ENCODE peak calls at places on chromosomes 2 and 18, in six cellular contexts. V is fibroblast of lung, U is neural progenitor cell, K is K562, D is IMR-90, I is GM23248. E is an unnamed sample.

GRCh38 chr2:11397513-11397912 is 53.1 kb upstream of the ROCK2 start:
- DNase-seq in V (no peak), U (no peak), K (no peak), D (no peak), I (peak), E (peak)

GRCh38 chr2:119261498-119262225 is 38.0 kb downstream of the STEAP3 start:
- DNase-seq in V (peak), U (no peak), K (no peak), D (no peak), I (no peak), E (no peak)

GRCh38 chr2:8546319-8547283 is 135.3 kb upstream of the ID2 start:
- DNase-seq in V (no peak), U (no peak), K (no peak), D (no peak), I (no peak), E (no peak)

GRCh38 chr18:5073026-5073944 is 123.8 kb downstream of the AKAIN1 start:
- DNase-seq in V (peak), U (peak), K (peak), D (peak), I (peak), E (peak)

GRCh38 chr2:158729873-158730620 is 65.1 kb upstream of the DAPL1 start:
- DNase-seq in V (no peak), U (no peak), K (no peak), D (no peak), I (peak), E (no peak)

GRCh38 chr2:26768759-26769500 is 4.8 kb downstream of the SLC35F6 start:
- DNase-seq in V (peak), U (no peak), K (peak), D (no peak), I (peak), E (no peak)

GRCh38 chr2:52810460-52810859 is 957.1 kb upstream of the CHAC2 start:
- DNase-seq in V (peak), U (peak), K (no peak), D (peak), I (peak), E (peak)

GRCh38 chr2:42086500-42086953 is 38.7 kb downstream of the PKDCC start:
- DNase-seq in V (peak), U (peak), K (peak), D (peak), I (peak), E (peak)

GRCh38 chr2:6909431-6910385 is 7.5 kb upstream of the RNF144A start:
- DNase-seq in V (no peak), U (no peak), K (peak), D (no peak), I (no peak), E (no peak)

GRCh38 chr2:181104512-181105121 is 124.2 kb downstream of the UBE2E3 start:
- DNase-seq in V (peak), U (peak), K (no peak), D (peak), I (peak), E (peak)

GRCh38 chr18:29057703-29058102 is 880.8 kb upstream of the CDH2 start:
- DNase-seq in V (no peak), U (no peak), K (no peak), D (no peak), I (no peak), E (no peak)

GRCh38 chr2:47653909-47654789 is 128.8 kb upstream of the MSH6 start:
- DNase-seq in V (peak), U (peak), K (peak), D (peak), I (no peak), E (peak)

DNA sequence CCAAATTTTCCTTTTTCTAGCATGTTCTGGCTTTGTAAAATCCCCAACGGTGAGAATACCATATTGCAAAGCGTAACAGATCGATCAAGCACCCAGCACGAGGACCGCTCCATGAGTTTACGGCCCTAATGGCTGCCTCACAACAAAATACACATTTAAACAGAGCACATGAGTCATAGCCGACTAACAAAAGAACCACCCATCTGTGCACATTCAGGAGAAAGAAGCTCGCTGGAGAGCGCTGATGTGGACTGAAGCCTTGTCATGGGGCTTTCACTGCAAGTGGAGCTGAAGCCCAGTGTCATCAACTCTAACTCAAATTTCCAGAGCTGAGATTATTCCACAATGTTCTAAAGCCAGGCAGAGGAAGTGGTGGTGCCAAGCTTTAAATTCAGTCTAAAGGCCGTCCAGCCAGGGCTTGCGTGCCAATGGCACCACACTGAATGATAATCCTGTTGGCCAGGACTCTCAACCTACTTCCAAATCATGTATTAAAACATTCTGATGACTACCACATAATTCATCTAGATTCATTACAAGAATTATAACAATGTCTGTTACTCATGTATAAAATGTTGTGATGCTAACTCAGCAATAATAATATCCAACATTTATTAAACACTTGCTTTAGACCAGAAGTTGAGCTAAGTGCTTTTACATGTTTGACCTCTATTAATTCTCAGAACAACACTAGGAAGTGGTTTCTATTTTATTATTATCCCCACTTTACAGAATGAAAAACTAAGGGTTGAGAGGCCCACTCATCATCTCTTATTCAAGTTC is 178.6 kb downstream of the LNPK start:
- DNase-seq in V (peak), U (peak), K (no peak), D (no peak), I (peak), E (no peak)
- H3K4me2 ChIP-seq in V (no peak), U (peak), K (no peak), D (no peak), I (peak), E (no peak)

GRCh38 chr2:85291425-85292023 is 36.3 kb downstream of the TGOLN2 start:
- DNase-seq in V (no peak), U (no peak), K (no peak), D (no peak), I (no peak), E (no peak)
- H3K4me3 ChIP-seq in V (no peak), U (no peak), K (no peak), D (no peak), I (no peak), E (no peak)

GRCh38 chr2:129767346-129767745 is 212.1 kb upstream of the RAB6C start:
- DNase-seq in V (no peak), U (no peak), K (no peak), D (no peak), I (no peak), E (no peak)

GRCh38 chr2:129765326-129766158 is 213.9 kb upstream of the RAB6C start:
- DNase-seq in V (no peak), U (no peak), K (no peak), D (no peak), I (peak), E (no peak)

GRCh38 chr2:129764376-129765325 is 214.8 kb upstream of the RAB6C start:
- DNase-seq in V (no peak), U (no peak), K (no peak), D (no peak), I (no peak), E (no peak)

GRCh38 chr2:129766594-129766993 is 212.9 kb upstream of the RAB6C start:
- DNase-seq in V (no peak), U (no peak), K (no peak), D (no peak), I (peak), E (no peak)

DNA sequence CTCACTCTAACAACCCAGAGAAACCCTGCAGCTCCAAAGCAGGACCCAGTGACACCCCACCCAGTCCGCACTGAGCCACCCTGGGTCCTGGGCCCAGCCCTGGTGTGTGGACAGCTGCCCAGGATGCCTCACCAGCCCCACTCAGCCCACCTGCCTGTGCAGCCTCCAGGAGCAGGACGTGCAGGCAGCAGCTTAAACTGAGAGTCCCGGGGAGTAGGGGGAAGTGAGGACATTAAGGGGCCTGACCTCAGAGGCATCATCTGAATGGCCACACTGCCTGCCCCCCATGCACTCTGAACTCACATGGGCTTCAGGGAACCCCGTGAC is 213.3 kb upstream of the RAB6C start:
- DNase-seq in V (no peak), U (no peak), K (no peak), D (no peak), I (no peak), E (no peak)
- H3K9ac ChIP-seq in V (no peak), U (no peak), K (no peak), D (no peak), I (no peak), E (no peak)

GRCh38 chr2:121776885-121777698 is 21.6 kb downstream of the TSN start:
- DNase-seq in V (peak), U (no peak), K (no peak), D (peak), I (no peak), E (no peak)

GRCh38 chr2:121768143-121768755 is 12.8 kb downstream of the TSN start:
- DNase-seq in V (no peak), U (no peak), K (no peak), D (no peak), I (no peak), E (no peak)

GRCh38 chr2:121774216-121774615 is 18.8 kb downstream of the TSN start:
- DNase-seq in V (no peak), U (no peak), K (no peak), D (no peak), I (no peak), E (no peak)

GRCh38 chr2:121776361-121776760 is 20.9 kb downstream of the TSN start:
- DNase-seq in V (peak), U (no peak), K (no peak), D (no peak), I (no peak), E (no peak)

GRCh38 chr2:121771976-121772742 is 16.7 kb downstream of the TSN start:
- DNase-seq in V (peak), U (no peak), K (no peak), D (peak), I (no peak), E (no peak)
- H3K4me2 ChIP-seq in V (no peak), U (no peak), K (no peak), D (peak), I (no peak), E (no peak)

GRCh38 chr18:9105420-9105819 is 2.9 kb downstream of the NDUFV2 start:
- DNase-seq in V (no peak), U (no peak), K (no peak), D (no peak), I (no peak), E (no peak)
- H3K4me3 ChIP-seq in V (peak), U (peak), K (peak), D (peak), I (peak), E (peak)

GRCh38 chr2:70906022-70906421 is 29.7 kb upstream of the ATP6V1B1 start:
- DNase-seq in V (no peak), U (no peak), K (no peak), D (no peak), I (no peak), E (no peak)

GRCh38 chr2:70904371-70905216 is 31.1 kb upstream of the ATP6V1B1 start:
- DNase-seq in V (no peak), U (peak), K (no peak), D (no peak), I (no peak), E (no peak)

GRCh38 chr2:70905443-70905842 is 30.3 kb upstream of the ATP6V1B1 start:
- DNase-seq in V (no peak), U (no peak), K (no peak), D (no peak), I (no peak), E (no peak)

GRCh38 chr2:70906439-70907018 is 29.2 kb upstream of the ATP6V1B1 start:
- DNase-seq in V (no peak), U (peak), K (no peak), D (no peak), I (no peak), E (no peak)

DNA sequence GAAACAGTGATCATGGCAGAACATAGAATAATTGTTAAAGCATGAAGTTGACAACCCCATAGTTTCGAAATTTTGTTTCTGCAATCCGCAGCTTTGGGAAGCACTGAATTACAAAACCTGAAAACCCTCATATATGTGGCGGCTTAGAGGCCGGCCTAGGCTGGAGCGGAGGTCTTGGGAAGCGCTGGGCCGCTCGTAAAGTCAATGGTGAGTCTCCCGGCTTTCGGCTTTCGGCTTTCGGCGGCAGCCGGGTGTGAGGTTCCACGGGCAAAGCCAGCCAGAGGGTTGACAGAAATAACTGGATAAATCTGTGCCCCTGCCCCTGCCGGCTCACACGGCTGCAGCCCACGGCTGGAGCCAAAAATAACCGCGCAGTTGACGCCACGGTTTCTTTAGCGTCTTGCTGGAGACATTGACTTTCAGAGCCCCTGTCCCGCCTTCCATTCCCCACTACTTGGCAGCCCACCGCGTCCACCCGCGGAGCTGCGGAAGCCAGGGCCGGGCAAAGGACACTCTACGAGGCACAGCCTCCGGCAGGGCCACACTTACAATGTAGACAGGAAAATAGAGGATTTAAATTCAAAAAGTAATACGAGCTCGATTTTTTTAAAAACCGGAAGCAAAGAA is 28.5 kb upstream of the ATP6V1B1 start:
- DNase-seq in V (peak), U (peak), K (no peak), D (no peak), I (no peak), E (no peak)
- H3K9ac ChIP-seq in V (no peak), U (no peak), K (no peak), D (peak), I (peak), E (no peak)

GRCh38 chr2:231546014-231546413 is 15.8 kb upstream of the NMUR1 start:
- DNase-seq in V (no peak), U (no peak), K (no peak), D (no peak), I (no peak), E (no peak)

GRCh38 chr2:231547315-231548110 is 17.3 kb upstream of the NMUR1 start:
- DNase-seq in V (no peak), U (no peak), K (no peak), D (no peak), I (no peak), E (no peak)

GRCh38 chr2:231545105-231545902 is 15.1 kb upstream of the NMUR1 start:
- DNase-seq in V (peak), U (no peak), K (no peak), D (peak), I (no peak), E (peak)

GRCh38 chr2:231549446-231550239 is 19.4 kb upstream of the NMUR1 start:
- DNase-seq in V (no peak), U (no peak), K (no peak), D (no peak), I (no peak), E (no peak)

GRCh38 chr2:231548752-231549151 is 18.5 kb upstream of the NMUR1 start:
- DNase-seq in V (no peak), U (no peak), K (no peak), D (no peak), I (no peak), E (no peak)
- H3K4me2 ChIP-seq in V (no peak), U (no peak), K (no peak), D (no peak), I (no peak), E (no peak)

GRCh38 chr2:24886114-24886501 is 33.9 kb downstream of the ADCY3 start:
- DNase-seq in V (no peak), U (no peak), K (no peak), D (no peak), I (no peak), E (no peak)
- H3K4me3 ChIP-seq in V (no peak), U (no peak), K (no peak), D (no peak), I (no peak), E (no peak)

GRCh38 chr2:234448506-234449169 is 48.2 kb downstream of the ARL4C start:
- DNase-seq in V (peak), U (peak), K (no peak), D (no peak), I (no peak), E (no peak)
- H3K9ac ChIP-seq in V (no peak), U (no peak), K (no peak), D (no peak), I (no peak), E (no peak)

GRCh38 chr2:44941551-44942234 is at the start of gene SIX3:
- DNase-seq in V (peak), U (peak), K (no peak), D (no peak), I (peak), E (peak)
- H3K4me2 ChIP-seq in V (peak), U (peak), K (no peak), D (peak), I (peak), E (peak)